ENCODE peak calls at places on chromosomes 2 and 18, in nine cellular contexts. G, D, F, J, L, Q, O, B and X are unnamed samples. For H3K4me1, the result is how much of the 10 kb centered on the place peaks cover.

GRCh38 chr2:46878886-46879285 is 36.7 kb downstream of the MCFD2 start:
- DNase-seq in G (no peak), D (no peak), F (no peak), J (peak), L (peak), Q (no peak), O (no peak), B (no peak), X (peak)

GRCh38 chr2:203636896-203637818 is 69.3 kb upstream of the CD28 start:
- DNase-seq in G (no peak), D (no peak), F (no peak), J (no peak), L (no peak), Q (no peak), O (no peak), B (no peak), X (no peak)

GRCh38 chr2:131048641-131049040 is 44.6 kb downstream of the FAM168B start:
- DNase-seq in G (no peak), D (no peak), F (no peak), J (no peak), L (no peak), Q (no peak), O (no peak), B (no peak), X (no peak)

GRCh38 chr2:147980940-147981339 is 39.6 kb downstream of the ORC4 start:
- DNase-seq in G (no peak), D (no peak), F (no peak), J (no peak), L (no peak), Q (no peak), O (no peak), B (no peak), X (no peak)

GRCh38 chr2:7878786-7879515 is 802.9 kb upstream of the ID2 start:
- DNase-seq in G (no peak), D (no peak), F (no peak), J (peak), L (no peak), Q (no peak), O (no peak), B (no peak), X (no peak)

GRCh38 chr2:2646312-2647051 is 315.4 kb upstream of the MYT1L start:
- DNase-seq in G (no peak), D (no peak), F (no peak), J (no peak), L (no peak), Q (no peak), O (peak), B (peak), X (no peak)

GRCh38 chr2:188511346-188511745 is 219.7 kb downstream of the GULP1 start:
- DNase-seq in G (no peak), D (no peak), F (no peak), J (no peak), L (no peak), Q (no peak), O (no peak), B (no peak), X (no peak)

GRCh38 chr18:26928669-26929313 is 63.3 kb upstream of the AQP4 start:
- DNase-seq in G (no peak), D (no peak), F (peak), J (no peak), L (no peak), Q (no peak), O (no peak), B (no peak), X (no peak)

GRCh38 chr2:134721596-134721995 is 2.8 kb upstream of the TMEM163 start:
- DNase-seq in G (no peak), D (no peak), F (no peak), J (no peak), L (no peak), Q (no peak), O (no peak), B (no peak), X (no peak)

GRCh38 chr2:11773747-11774536 is 27.5 kb downstream of the LPIN1 start:
- DNase-seq in G (no peak), D (no peak), F (no peak), J (no peak), L (no peak), Q (no peak), O (no peak), B (no peak), X (no peak)

GRCh38 chr18:37649416-37649815 is 83.8 kb upstream of the CELF4 start:
- DNase-seq in G (no peak), D (no peak), F (no peak), J (no peak), L (no peak), Q (no peak), O (no peak), B (no peak), X (no peak)

GRCh38 chr2:220687231-220687843 is 884.8 kb downstream of the EPHA4 start:
- DNase-seq in G (peak), D (peak), F (peak), J (peak), L (peak), Q (peak), O (peak), B (peak), X (peak)

GRCh38 chr2:152222975-152223638 is 47.5 kb upstream of the STAM2 start:
- DNase-seq in G (no peak), D (no peak), F (peak), J (peak), L (peak), Q (no peak), O (peak), B (no peak), X (peak)

GRCh38 chr2:204051476-204051875 is 114.9 kb downstream of the ICOS start:
- DNase-seq in G (no peak), D (peak), F (no peak), J (no peak), L (no peak), Q (no peak), O (no peak), B (no peak), X (no peak)

GRCh38 chr2:120985174-120985996 is 249.7 kb downstream of the GLI2 start:
- DNase-seq in G (no peak), D (no peak), F (no peak), J (no peak), L (no peak), Q (no peak), O (no peak), B (no peak), X (no peak)

GRCh38 chr18:77088977-77089795 is 43.4 kb downstream of the MBP start:
- DNase-seq in G (no peak), D (no peak), F (peak), J (no peak), L (no peak), Q (no peak), O (no peak), B (no peak), X (no peak)

GRCh38 chr18:2958819-2959298 is 54.1 kb downstream of the LPIN2 start:
- DNase-seq in G (no peak), D (peak), F (no peak), J (peak), L (no peak), Q (no peak), O (no peak), B (peak), X (no peak)

DNA sequence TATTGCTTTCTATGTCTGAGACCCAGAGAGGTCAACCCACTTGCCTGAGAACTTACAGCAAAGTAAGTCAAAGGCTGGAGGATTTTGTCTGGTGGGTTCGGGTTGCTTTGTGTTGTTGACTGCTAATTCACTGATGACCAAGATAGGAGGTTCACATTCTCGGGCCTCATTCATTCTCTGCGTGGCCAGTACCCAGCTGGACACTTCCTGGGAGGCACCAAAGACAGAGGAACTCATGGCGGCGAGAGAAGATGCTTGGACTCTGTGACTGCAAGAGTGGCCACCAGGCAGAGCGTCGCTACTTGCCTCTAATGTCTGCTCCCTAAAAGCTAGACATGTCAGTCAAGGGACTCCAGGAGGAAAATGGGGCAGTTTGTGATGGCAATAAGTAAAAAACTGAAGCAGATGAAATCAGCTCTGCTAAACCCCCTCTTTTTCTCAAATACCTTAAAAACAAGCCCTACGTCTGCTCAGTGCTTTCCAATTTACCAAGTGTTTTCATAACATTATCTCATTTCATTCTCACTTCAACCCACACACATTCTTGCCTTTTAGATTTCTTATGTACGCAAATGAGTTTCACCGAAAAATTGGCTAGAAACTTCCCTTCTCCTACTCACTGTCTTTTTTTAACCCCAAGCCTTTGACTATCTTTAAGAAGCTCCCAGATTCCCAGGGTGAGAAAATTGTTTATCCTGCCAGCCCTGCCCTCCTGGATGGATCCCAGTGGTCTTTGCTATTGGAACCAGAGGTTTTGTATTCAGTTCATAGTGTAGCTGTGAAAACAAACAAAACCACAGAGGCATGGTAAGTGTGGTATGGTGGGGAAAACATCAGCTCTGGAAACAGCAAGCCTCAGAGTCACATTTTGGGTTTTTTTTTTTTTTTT is 4.9 kb upstream of the LBH start:
- DNase-seq in G (no peak), D (no peak), F (no peak), J (peak), L (no peak), Q (no peak), O (no peak), B (no peak), X (no peak)
- H3K4me3 ChIP-seq in G (peak), D (no peak), F (no peak), J (no peak), L (no peak), Q (no peak), O (no peak), B (no peak), X (no peak)

GRCh38 chr2:180787330-180787729 is 193.1 kb upstream of the UBE2E3 start:
- DNase-seq in G (no peak), D (no peak), F (no peak), J (no peak), L (no peak), Q (no peak), O (no peak), B (no peak), X (no peak)
- H3K27ac ChIP-seq in G (no peak), D (no peak), F (no peak), J (no peak), L (no peak), Q (no peak), O (no peak), B (no peak), X (no peak)

GRCh38 chr2:230410263-230410662 is 5.7 kb upstream of the SP100 start:
- DNase-seq in G (no peak), D (no peak), F (no peak), J (no peak), L (no peak), Q (no peak), O (no peak), B (no peak), X (no peak)
- H3K4me1 ChIP-seq in G (under half), D (under half), F (under half), J (under half), L (under half), Q (under half), O (under half), B (under half), X (half or more)

GRCh38 chr18:48445540-48445939 is 36.4 kb upstream of the ZBTB7C start:
- DNase-seq in G (peak), D (peak), F (peak), J (peak), L (peak), Q (peak), O (peak), B (peak), X (peak)

GRCh38 chr18:48441405-48441881 is 32.3 kb upstream of the ZBTB7C start:
- DNase-seq in G (no peak), D (no peak), F (no peak), J (no peak), L (peak), Q (no peak), O (no peak), B (no peak), X (peak)

GRCh38 chr18:48442761-48443160 is 33.6 kb upstream of the ZBTB7C start:
- DNase-seq in G (no peak), D (no peak), F (no peak), J (peak), L (no peak), Q (no peak), O (no peak), B (no peak), X (no peak)

GRCh38 chr18:48440924-48441323 is 31.7 kb upstream of the ZBTB7C start:
- DNase-seq in G (no peak), D (no peak), F (no peak), J (no peak), L (no peak), Q (no peak), O (no peak), B (no peak), X (no peak)

GRCh38 chr18:48446582-48447225 is 37.5 kb upstream of the ZBTB7C start:
- DNase-seq in G (peak), D (peak), F (peak), J (peak), L (peak), Q (peak), O (peak), B (peak), X (peak)
- H3K4me3 ChIP-seq in G (no peak), D (no peak), F (no peak), J (no peak), L (no peak), Q (no peak), O (no peak), B (no peak), X (no peak)

DNA sequence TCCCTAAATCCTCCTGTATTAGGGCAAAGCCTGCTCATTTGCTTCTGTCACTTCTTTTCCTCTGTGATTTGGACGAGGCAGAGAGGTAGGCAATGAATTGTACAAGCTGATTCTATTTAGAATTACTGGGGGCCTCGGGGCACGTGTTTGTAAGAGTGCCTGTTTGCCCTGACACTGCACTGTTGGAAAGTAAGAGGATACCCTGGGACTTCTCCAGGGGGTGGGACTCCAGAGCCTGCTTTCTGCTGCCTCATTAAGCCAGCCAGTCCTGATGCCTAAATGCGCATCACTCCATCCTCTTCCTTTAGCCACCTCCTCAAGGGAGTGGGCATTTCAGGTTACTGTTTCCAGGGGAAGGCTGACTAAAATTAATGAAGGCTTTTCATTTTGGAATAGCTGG is 134.3 kb downstream of the TDRD15 start:
- DNase-seq in G (no peak), D (no peak), F (no peak), J (peak), L (no peak), Q (no peak), O (no peak), B (no peak), X (no peak)
- H3K27ac ChIP-seq in G (no peak), D (no peak), F (no peak), J (peak), L (no peak), Q (no peak), O (no peak), B (no peak), X (no peak)

DNA sequence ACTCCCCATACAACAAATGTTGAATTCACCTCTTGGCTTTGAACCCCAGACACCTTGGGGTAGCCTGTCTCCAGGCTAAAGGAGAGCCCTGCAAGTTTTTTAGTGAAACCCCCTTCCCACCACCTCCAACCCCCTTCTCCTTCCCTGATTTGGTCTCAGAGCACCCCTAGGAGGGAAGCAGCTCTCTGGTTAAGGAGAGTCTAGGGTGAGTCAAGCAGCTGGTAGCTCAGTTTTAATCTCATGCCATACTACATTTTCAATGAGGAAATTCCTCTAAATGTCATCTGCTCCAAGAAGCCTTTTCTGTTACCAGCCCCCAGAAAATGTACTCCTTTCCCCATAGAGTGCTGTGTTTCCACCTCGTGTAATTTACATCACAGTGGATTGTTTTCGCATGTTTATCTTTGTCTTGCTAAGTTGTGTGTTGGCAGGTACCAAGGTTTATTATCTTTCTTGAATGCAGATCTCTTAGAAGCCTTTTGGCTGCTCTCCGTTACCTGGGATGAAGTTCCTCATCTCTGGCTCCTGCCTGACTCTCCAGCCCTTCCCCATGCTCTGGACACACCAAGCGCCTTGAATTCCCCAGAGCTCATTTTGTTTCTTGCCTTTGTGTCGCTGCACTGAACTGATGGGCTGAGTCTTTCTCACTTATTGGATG is 82.2 kb downstream of the ASAP2 start:
- DNase-seq in G (no peak), D (no peak), F (no peak), J (peak), L (no peak), Q (no peak), O (no peak), B (no peak), X (no peak)
- H3K4me1 ChIP-seq in G (under half), D (under half), F (under half), J (under half), L (under half), Q (under half), O (under half), B (under half), X (under half)

GRCh38 chr2:36659872-36660312 is 36.6 kb upstream of the VIT start:
- DNase-seq in G (no peak), D (no peak), F (no peak), J (peak), L (no peak), Q (no peak), O (no peak), B (no peak), X (no peak)

GRCh38 chr2:36662638-36663037 is 33.9 kb upstream of the VIT start:
- DNase-seq in G (no peak), D (no peak), F (no peak), J (no peak), L (no peak), Q (no peak), O (no peak), B (no peak), X (no peak)

GRCh38 chr2:36667931-36668330 is 28.6 kb upstream of the VIT start:
- DNase-seq in G (no peak), D (no peak), F (no peak), J (no peak), L (no peak), Q (peak), O (no peak), B (no peak), X (no peak)

GRCh38 chr2:36663314-36663713 is 33.2 kb upstream of the VIT start:
- DNase-seq in G (no peak), D (no peak), F (no peak), J (no peak), L (no peak), Q (no peak), O (no peak), B (no peak), X (no peak)

GRCh38 chr2:36663851-36664715 is 32.4 kb upstream of the VIT start:
- DNase-seq in G (no peak), D (peak), F (no peak), J (peak), L (no peak), Q (peak), O (peak), B (peak), X (no peak)
- H3K4me3 ChIP-seq in G (no peak), D (no peak), F (no peak), J (no peak), L (no peak), Q (no peak), O (no peak), B (no peak), X (no peak)

GRCh38 chr2:98560256-98560771 is 48.0 kb downstream of the COA5 start:
- DNase-seq in G (no peak), D (no peak), F (no peak), J (peak), L (peak), Q (no peak), O (no peak), B (no peak), X (peak)

GRCh38 chr2:98561018-98561417 is 47.3 kb downstream of the COA5 start:
- DNase-seq in G (no peak), D (no peak), F (no peak), J (no peak), L (no peak), Q (no peak), O (no peak), B (no peak), X (no peak)

GRCh38 chr2:98556634-98557033 is 51.7 kb downstream of the COA5 start:
- DNase-seq in G (no peak), D (peak), F (no peak), J (no peak), L (no peak), Q (no peak), O (no peak), B (no peak), X (no peak)

GRCh38 chr2:98559581-98559980 is 48.7 kb downstream of the COA5 start:
- DNase-seq in G (no peak), D (peak), F (no peak), J (peak), L (no peak), Q (no peak), O (no peak), B (no peak), X (no peak)

DNA sequence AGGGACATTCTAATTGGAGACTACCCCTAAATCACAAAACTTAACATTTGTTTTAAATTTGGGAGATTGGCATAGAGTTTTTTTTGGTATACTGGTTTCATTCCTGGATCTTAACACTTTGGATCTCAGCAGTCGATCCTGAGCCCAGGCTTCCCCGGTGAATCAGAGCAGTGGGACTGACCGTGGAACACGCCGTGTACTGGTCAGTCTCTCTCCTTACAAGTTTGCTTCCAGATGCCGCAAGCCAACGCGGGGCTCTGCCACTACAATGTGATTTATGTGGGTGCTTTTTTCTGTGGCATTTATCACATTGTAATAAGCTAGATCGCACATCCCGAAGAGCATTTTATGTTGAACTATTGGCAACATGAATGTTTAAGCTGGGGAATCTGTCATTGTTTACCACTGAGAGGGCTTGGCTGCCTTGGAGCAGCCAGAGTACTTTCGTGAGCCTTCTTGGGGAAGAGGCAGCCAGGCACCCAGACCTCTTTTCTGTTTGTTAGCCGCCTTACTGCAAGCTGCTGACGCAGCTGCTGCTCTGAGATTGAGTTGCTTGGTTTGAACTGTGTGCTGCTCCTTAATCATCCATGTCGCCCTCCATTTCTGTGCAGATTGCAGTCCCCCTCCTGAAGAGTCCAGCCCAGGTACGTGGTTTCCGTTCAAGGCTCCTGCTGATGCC is 49.3 kb downstream of the COA5 start:
- DNase-seq in G (no peak), D (no peak), F (no peak), J (peak), L (no peak), Q (no peak), O (no peak), B (no peak), X (no peak)
- H3K27ac ChIP-seq in G (no peak), D (peak), F (peak), J (no peak), L (no peak), Q (no peak), O (peak), B (no peak), X (no peak)